ENCODE peak calls at places on chromosomes 2 and 18, in eight cellular contexts. U is Right ventricle myocardium superior; N is NCI-H510A treated with DMSO at 0.1 percent for 48 hours; C is amniotic epithelial cell; Y is HTR-8/SVneo; X is ovary; M is SHP77; B is stimulated activated CD8-positive, alpha-beta memory T cell treated with anti-CD3 and anti-CD28 coated beads, Interleukin-7, amount 100 ng/mL, for 1 hour. H is an unnamed sample.

GRCh38 chr2:120820263-120820884 is 84.7 kb downstream of the GLI2 start:
- DNase-seq in M (no peak), N (peak; percentile 70), X (peak; percentile 76), Y (no peak), B (no peak), U (no peak), C (peak; percentile 48), H (peak; percentile 86)

GRCh38 chr2:226325541-226325940 is 474.1 kb downstream of the IRS1 start:
- DNase-seq in M (no peak), X (no peak), N (no peak), U (no peak), Y (no peak), C (peak; percentile 12), B (no peak), H (no peak)

GRCh38 chr18:63141777-63142176 is 177.8 kb downstream of the BCL2 start:
- DNase-seq in B (no peak), C (no peak), Y (no peak), U (no peak), N (no peak), X (no peak), M (no peak), H (no peak)

GRCh38 chr18:57771183-57771582 is 31.9 kb downstream of the ATP8B1 start:
- DNase-seq in N (peak; percentile 67), C (no peak), B (no peak), M (no peak), Y (no peak), U (no peak), X (no peak), H (no peak)

GRCh38 chr2:238650536-238650935 is 197.3 kb upstream of the TWIST2 start:
- DNase-seq in N (no peak), Y (no peak), C (no peak), X (no peak), B (no peak), U (no peak), M (no peak), H (no peak)

GRCh38 chr18:45805551-45805950 is 19.9 kb upstream of the SIGLEC15 start:
- DNase-seq in Y (no peak), X (no peak), B (no peak), C (peak; percentile 20), U (no peak), M (no peak), N (no peak), H (peak; percentile 45)

GRCh38 chr2:88549616-88550292 is 77.5 kb downstream of the EIF2AK3 start:
- DNase-seq in N (no peak), B (no peak), Y (no peak), X (no peak), U (no peak), M (no peak), C (no peak), H (no peak)

GRCh38 chr18:63505566-63506335 is 29.0 kb downstream of the SERPINB5 start:
- DNase-seq in X (no peak), U (no peak), N (peak; percentile 29), C (peak; percentile 11), Y (peak; percentile 25), B (no peak), M (no peak), H (peak; percentile 22)

GRCh38 chr2:55357907-55358306 is 61.7 kb downstream of the CCDC88A start:
- DNase-seq in U (no peak), M (no peak), B (no peak), C (peak; percentile 37), N (no peak), X (no peak), Y (no peak), H (no peak)

GRCh38 chr18:6795307-6795706 is 65.8 kb downstream of the ARHGAP28 start:
- DNase-seq in N (no peak), M (no peak), X (no peak), Y (no peak), U (no peak), B (no peak), C (peak; percentile 37), H (peak; percentile 73)

GRCh38 chr18:58535340-58536186 is 93.3 kb downstream of the ALPK2 start:
- DNase-seq in X (no peak), N (no peak), Y (no peak), B (no peak), C (no peak), M (no peak), U (no peak), H (no peak)

GRCh38 chr2:96259497-96259921 is 6.3 kb downstream of the TMEM127 start:
- DNase-seq in Y (no peak), U (peak; percentile 55), N (peak; percentile 24), C (no peak), B (no peak), M (peak; percentile 6), X (peak; percentile 33), H (no peak)

GRCh38 chr2:42949125-42949524 is 156.7 kb upstream of the HAAO start:
- DNase-seq in N (no peak), Y (no peak), U (no peak), X (no peak), C (no peak), M (no peak), B (no peak), H (no peak)

GRCh38 chr2:219274392-219274921 is 4.7 kb upstream of the DNAJB2 start:
- DNase-seq in C (peak; percentile 65), N (no peak), M (no peak), X (no peak), U (no peak), B (no peak), Y (peak; percentile 80), H (peak; percentile 75)

GRCh38 chr2:36407403-36407802 is 51.8 kb downstream of the CRIM1 start:
- DNase-seq in C (no peak), Y (no peak), M (no peak), U (no peak), N (no peak), X (no peak), B (no peak), H (no peak)

GRCh38 chr2:72198532-72199241 is 51.0 kb upstream of the CYP26B1 start:
- DNase-seq in M (no peak), B (no peak), X (no peak), Y (no peak), N (no peak), C (peak; percentile 75), U (no peak), H (peak; percentile 37)

GRCh38 chr2:164178835-164179470 is 442.3 kb downstream of the GRB14 start:
- DNase-seq in B (no peak), X (no peak), C (peak; percentile 4), U (no peak), Y (peak; percentile 2), N (no peak), M (no peak), H (no peak)

GRCh38 chr2:143152652-143153051 is 23.4 kb downstream of the ARHGAP15 start:
- DNase-seq in M (no peak), N (no peak), X (no peak), U (no peak), B (no peak), Y (no peak), C (no peak), H (no peak)

GRCh38 chr2:225512469-225512868 is 113.0 kb downstream of the NYAP2 start:
- DNase-seq in N (no peak), C (no peak), X (no peak), M (no peak), U (no peak), Y (no peak), B (no peak), H (no peak)

GRCh38 chr2:130231656-130232055 is 33.4 kb upstream of the TUBA3E start:
- DNase-seq in U (no peak), Y (no peak), B (no peak), N (no peak), C (peak; percentile 2), M (no peak), X (peak; percentile 39), H (no peak)

GRCh38 chr18:79940814-79941472 is 10.5 kb downstream of the SLC66A2 start:
- DNase-seq in C (no peak), X (peak; percentile 22), U (no peak), N (no peak), M (no peak), B (no peak), Y (no peak), H (no peak)

GRCh38 chr2:13572466-13572865 is 855.7 kb downstream of the TRIB2 start:
- DNase-seq in U (no peak), X (no peak), Y (no peak), N (no peak), C (no peak), M (no peak), B (no peak), H (no peak)

GRCh38 chr2:23705771-23706612 is 220.9 kb downstream of the ATAD2B start:
- DNase-seq in Y (no peak), B (no peak), X (peak; percentile 11), N (no peak), C (no peak), U (no peak), M (no peak), H (no peak)

GRCh38 chr2:224472137-224472536 is 70.2 kb upstream of the FAM124B start:
- DNase-seq in Y (no peak), B (no peak), U (no peak), C (no peak), M (no peak), X (no peak), N (no peak), H (no peak)

GRCh38 chr2:179180242-179180641 is 84.4 kb downstream of the SESTD1 start:
- DNase-seq in M (no peak), X (no peak), U (no peak), Y (no peak), N (no peak), B (no peak), C (no peak), H (no peak)

GRCh38 chr2:28378679-28379392 is 13.8 kb upstream of the FOSL2 start:
- DNase-seq in N (no peak), Y (no peak), C (no peak), X (no peak), U (no peak), B (no peak), M (no peak), H (no peak)

GRCh38 chr2:76391663-76392062 is 680.9 kb upstream of the GCFC2 start:
- DNase-seq in N (peak; percentile 11), M (no peak), X (no peak), B (no peak), U (no peak), C (no peak), Y (no peak), H (no peak)

GRCh38 chr18:80033181-80034067 is 810 bp upstream of the RBFA start:
- DNase-seq in B (peak; percentile 43), Y (peak; percentile 68), C (peak; percentile 97), N (no peak), M (no peak), U (peak; percentile 91), X (no peak), H (no peak)

GRCh38 chr2:226017107-226017506 is 617.6 kb downstream of the NYAP2 start:
- DNase-seq in Y (no peak), M (no peak), U (no peak), X (no peak), C (no peak), N (no peak), B (no peak), H (no peak)

GRCh38 chr18:48050176-48050575 is 119.7 kb upstream of the SMAD2 start:
- DNase-seq in B (no peak), C (no peak), M (no peak), X (no peak), U (no peak), Y (no peak), N (no peak), H (no peak)

GRCh38 chr2:86700705-86701104 is 19.4 kb upstream of the RMND5A start:
- DNase-seq in C (no peak), X (no peak), N (no peak), M (no peak), B (no peak), Y (no peak), U (no peak), H (no peak)

GRCh38 chr2:215598376-215598975 is 162.6 kb upstream of the FN1 start:
- DNase-seq in B (no peak), C (peak; percentile 51), Y (no peak), U (no peak), X (no peak), N (no peak), M (no peak), H (no peak)

GRCh38 chr2:69177063-69177771 is 164.2 kb downstream of the ANTXR1 start:
- DNase-seq in Y (peak; percentile 89), M (no peak), U (peak; percentile 74), B (no peak), N (no peak), C (peak; percentile 100), X (peak; percentile 64), H (peak; percentile 100)

GRCh38 chr18:38397094-38397493 is 831.5 kb upstream of the CELF4 start:
- DNase-seq in C (no peak), U (no peak), X (no peak), Y (no peak), B (no peak), N (no peak), M (no peak), H (no peak)

H was measured in fibroblast of villous mesenchyme.